ENCODE peak calls at places on chromosomes 16 and 17, in seven cellular contexts. X is neural progenitor cell, T is HCT116, J is NT2/D1, O is colonic mucosa, E is DND-41, Z is endothelial cell of umbilical vein. I is an unnamed sample.

GRCh38 chr16:55389426-55390073 is 65.5 kb downstream of the IRX6 start:
- DNase-seq in X (no peak), T (no peak), J (no peak), O (no peak), E (no peak), Z (no peak), I (no peak)

GRCh38 chr17:40448213-40448638 is 5.0 kb downstream of the IGFBP4 start:
- DNase-seq in X (no peak), T (no peak), J (no peak), O (peak), E (peak), Z (peak), I (no peak)

GRCh38 chr17:79942591-79943353 is 92.9 kb downstream of the TBC1D16 start:
- DNase-seq in X (no peak), T (no peak), J (no peak), O (no peak), E (no peak), Z (peak), I (no peak)

GRCh38 chr16:14384745-14385144 is 245.3 kb downstream of the PARN start:
- DNase-seq in X (no peak), T (no peak), J (no peak), O (no peak), E (no peak), Z (no peak), I (no peak)

GRCh38 chr16:19348578-19349315 is 63.2 kb downstream of the CLEC19A start:
- DNase-seq in X (peak), T (no peak), J (peak), O (no peak), E (no peak), Z (no peak), I (no peak)

GRCh38 chr17:15467592-15467991 is at the start of gene CDRT4:
- DNase-seq in X (no peak), T (no peak), J (no peak), O (no peak), E (no peak), Z (no peak), I (no peak)

GRCh38 chr17:4442582-4442981 is 8.8 kb downstream of the SPNS3 start:
- DNase-seq in X (no peak), T (no peak), J (no peak), O (no peak), E (no peak), Z (no peak), I (no peak)

GRCh38 chr16:8713635-8714097 is 39.2 kb downstream of the ABAT start:
- DNase-seq in X (peak), T (no peak), J (no peak), O (no peak), E (no peak), Z (no peak), I (no peak)

GRCh38 chr17:65662166-65662565 is 100.7 kb upstream of the AXIN2 start:
- DNase-seq in X (no peak), T (no peak), J (no peak), O (no peak), E (no peak), Z (no peak), I (no peak)

GRCh38 chr17:38605852-38606645 is at the start of gene SRCIN1:
- DNase-seq in X (peak), T (no peak), J (no peak), O (peak), E (peak), Z (no peak), I (peak)

GRCh38 chr17:47301161-47301560 is 22.6 kb upstream of the EFCAB13 start:
- DNase-seq in X (no peak), T (no peak), J (no peak), O (no peak), E (no peak), Z (no peak), I (no peak)

GRCh38 chr16:70653809-70654771 is 7.7 kb downstream of the IL34 start:
- DNase-seq in X (peak), T (peak), J (peak), O (peak), E (peak), Z (peak), I (peak)
- H3K9ac ChIP-seq in X (no peak), T (peak), J (peak), O (no peak), E (peak), Z (peak), I (no peak)

GRCh38 chr16:49799172-49799571 is 56.7 kb downstream of the ZNF423 start:
- DNase-seq in X (peak), T (no peak), J (no peak), O (no peak), E (no peak), Z (no peak), I (no peak)
- H3K9ac ChIP-seq in X (no peak), T (no peak), J (no peak), O (no peak), E (no peak), Z (no peak), I (no peak)

GRCh38 chr16:53089434-53090270 is 34.9 kb downstream of the CHD9 start:
- DNase-seq in X (peak), T (no peak), J (peak), O (no peak), E (no peak), Z (peak), I (no peak)

GRCh38 chr16:53090271-53090590 is 35.4 kb downstream of the CHD9 start:
- DNase-seq in X (no peak), T (no peak), J (no peak), O (no peak), E (no peak), Z (peak), I (no peak)

GRCh38 chr16:53090591-53091507 is 36.1 kb downstream of the CHD9 start:
- DNase-seq in X (peak), T (no peak), J (no peak), O (peak), E (no peak), Z (peak), I (no peak)

GRCh38 chr16:53093162-53093744 is 38.5 kb downstream of the CHD9 start:
- DNase-seq in X (no peak), T (no peak), J (no peak), O (no peak), E (no peak), Z (no peak), I (no peak)

GRCh38 chr16:53091508-53092211 is 36.9 kb downstream of the CHD9 start:
- DNase-seq in X (peak), T (no peak), J (peak), O (peak), E (no peak), Z (peak), I (no peak)
- H3K9ac ChIP-seq in X (no peak), T (no peak), J (peak), O (no peak), E (no peak), Z (peak), I (no peak)

DNA sequence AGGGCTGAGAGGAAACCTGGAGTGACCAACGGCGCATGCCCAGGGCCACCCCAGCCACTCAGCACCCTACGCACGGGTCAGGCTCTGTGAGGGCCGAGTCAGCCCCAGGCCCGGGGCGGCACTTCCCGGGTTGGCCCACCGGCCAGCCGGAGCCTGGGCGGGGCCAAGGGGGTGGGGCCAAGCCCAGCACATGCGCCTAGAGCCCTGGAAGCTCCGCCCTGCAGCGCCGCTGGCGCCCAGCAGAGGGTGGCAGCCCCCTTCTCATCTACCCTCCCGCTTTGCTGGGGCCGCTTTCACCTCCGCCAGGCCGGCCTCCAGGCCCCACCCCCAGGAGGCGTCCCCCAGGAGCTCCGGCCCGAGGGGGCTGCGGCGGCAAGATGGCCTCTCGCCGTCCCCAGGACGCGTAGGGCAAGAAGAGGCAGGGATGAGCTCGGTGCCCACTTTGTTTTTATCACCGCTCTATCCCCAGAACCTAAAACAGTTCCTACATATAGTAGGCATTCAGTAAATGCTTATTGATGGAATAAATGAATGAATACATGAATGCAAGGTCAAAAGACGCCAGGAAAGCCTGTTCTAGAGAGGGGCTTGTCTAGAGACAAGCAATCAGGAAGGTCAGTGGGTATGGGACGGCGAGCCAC is 31.3 kb downstream of the MYO18A start:
- DNase-seq in X (peak), T (peak), J (peak), O (peak), E (peak), Z (peak), I (peak)
- H3K9ac ChIP-seq in X (no peak), T (peak), J (peak), O (peak), E (peak), Z (peak), I (peak)